ENCODE peak calls at places on chromosomes 4 and X, in nine cellular contexts. Q, U, P, Y, R, J, H, F and T are unnamed samples.

GRCh38 chrX:45035071-45035470 is 162.1 kb downstream of the KDM6A start:
- DNase-seq in Q (no peak), U (no peak), P (no peak), Y (no peak), R (no peak), J (no peak), H (no peak), F (no peak), T (no peak)

GRCh38 chr4:76539979-76540378 is 105.0 kb downstream of the SHROOM3 start:
- DNase-seq in Q (no peak), U (no peak), P (peak), Y (no peak), R (no peak), J (peak), H (peak), F (no peak), T (no peak)

GRCh38 chr4:15232725-15233597 is 194.9 kb upstream of the C1QTNF7 start:
- DNase-seq in Q (no peak), U (no peak), P (peak), Y (no peak), R (no peak), J (no peak), H (peak), F (no peak), T (peak)

GRCh38 chr4:140094701-140095420 is 59.1 kb downstream of the MAML3 start:
- DNase-seq in Q (peak), U (no peak), P (no peak), Y (peak), R (peak), J (peak), H (no peak), F (peak), T (no peak)

GRCh38 chr4:182085051-182085480 is 158.1 kb upstream of the TENM3 start:
- DNase-seq in Q (no peak), U (no peak), P (no peak), Y (no peak), R (no peak), J (no peak), H (peak), F (no peak), T (no peak)

GRCh38 chr4:20764353-20764752 is 64.1 kb downstream of the PACRGL start:
- DNase-seq in Q (no peak), U (no peak), P (no peak), Y (no peak), R (no peak), J (no peak), H (no peak), F (no peak), T (peak)

GRCh38 chr4:76570141-76570989 is 135.3 kb downstream of the SHROOM3 start:
- DNase-seq in Q (no peak), U (no peak), P (no peak), Y (no peak), R (no peak), J (no peak), H (no peak), F (peak), T (peak)

GRCh38 chr4:174172274-174172673 is 111.2 kb downstream of the FBXO8 start:
- DNase-seq in Q (no peak), U (no peak), P (no peak), Y (no peak), R (no peak), J (no peak), H (no peak), F (no peak), T (no peak)

GRCh38 chr4:149145803-149146202 is 669.8 kb downstream of the IQCM start:
- DNase-seq in Q (no peak), U (no peak), P (no peak), Y (no peak), R (no peak), J (no peak), H (peak), F (no peak), T (peak)

DNA sequence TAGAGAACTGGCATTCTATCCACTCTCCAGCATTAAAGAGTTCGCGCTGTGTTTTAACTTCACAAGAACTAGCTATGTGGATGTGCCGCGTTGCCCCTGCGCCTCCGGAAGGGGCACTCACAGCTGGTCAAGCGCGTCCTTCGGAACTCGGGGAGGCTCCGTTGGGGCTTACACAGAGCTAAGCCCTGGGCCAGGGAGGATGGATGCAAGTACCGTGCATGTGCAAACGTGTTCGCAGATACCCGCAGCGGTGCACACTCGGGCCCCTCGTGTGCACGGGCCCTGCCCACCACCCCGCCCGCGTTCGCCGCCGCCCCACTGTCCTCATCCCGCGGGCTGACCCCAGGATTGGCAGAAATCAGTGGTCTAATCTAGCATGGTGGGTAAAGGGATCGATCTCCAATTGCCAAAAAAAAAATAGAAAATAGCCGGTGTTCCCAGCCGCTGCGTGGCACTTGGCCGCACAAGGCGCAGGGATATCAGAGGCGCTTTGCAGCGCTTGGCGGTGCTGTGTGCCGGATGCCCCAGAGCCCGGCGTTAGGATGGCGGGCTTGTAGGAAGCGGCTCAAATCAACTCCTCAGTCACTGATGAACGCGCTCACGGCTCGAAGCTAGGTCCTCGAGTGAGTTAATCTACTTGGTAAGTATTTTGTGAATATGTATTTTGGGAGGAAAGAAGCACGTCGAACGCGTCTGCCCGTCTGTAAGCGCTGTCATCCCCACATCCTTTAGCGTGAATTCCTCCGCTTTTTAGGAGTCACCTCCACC is 988 bp upstream of the PCDH10 start:
- DNase-seq in Q (peak), U (peak), P (peak), Y (peak), R (peak), J (no peak), H (peak), F (no peak), T (peak)
- TF ChIP-seq CTCF in Q (no peak), U (peak), P (peak), Y (no peak), R (peak), J (no peak), H (no peak), F (no peak), T (no peak)

DNA sequence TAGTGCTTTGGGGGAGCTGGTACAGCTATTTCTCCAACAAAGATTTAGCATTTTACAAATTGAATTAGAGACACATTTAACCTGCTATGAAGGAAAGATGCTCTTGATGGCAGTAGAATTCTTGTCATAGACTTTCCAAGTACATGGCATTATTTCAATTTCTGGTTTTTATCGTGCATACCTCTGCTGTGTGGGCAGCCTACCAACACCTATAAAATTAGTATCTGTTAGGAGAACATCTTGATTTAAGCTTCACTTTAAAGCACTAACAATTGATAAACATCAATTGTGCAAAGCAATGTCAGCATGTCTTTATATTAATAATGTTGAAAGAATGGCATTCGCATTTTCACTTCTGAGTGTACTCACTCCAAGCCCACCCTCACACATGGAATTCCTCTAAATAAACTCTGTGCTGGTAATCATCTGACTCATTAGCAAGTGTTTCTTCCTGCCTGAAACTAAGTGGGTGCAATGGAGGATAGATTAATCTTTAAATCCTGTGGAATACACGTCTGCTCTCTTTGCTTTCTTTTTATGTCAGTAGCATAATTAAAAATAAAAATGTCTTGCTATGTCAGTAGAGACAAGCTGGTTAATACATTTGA is 279.8 kb upstream of the MAGEB18 start:
- DNase-seq in Q (no peak), U (no peak), P (peak), Y (no peak), R (no peak), J (no peak), H (peak), F (no peak), T (no peak)
- TF ChIP-seq CTCF in Q (no peak), U (no peak), P (peak), Y (no peak), R (no peak), J (no peak), H (no peak), F (no peak), T (no peak)

GRCh38 chr4:163200950-163201349 is 34.3 kb upstream of the NAF1 start:
- DNase-seq in Q (no peak), U (no peak), P (no peak), Y (no peak), R (no peak), J (no peak), H (no peak), F (no peak), T (no peak)
- TF ChIP-seq CTCF in Q (no peak), U (no peak), P (no peak), Y (no peak), R (no peak), J (no peak), H (no peak), F (no peak), T (no peak)

GRCh38 chr4:103998752-103999151 is 279.0 kb upstream of the TACR3 start:
- DNase-seq in Q (no peak), U (no peak), P (no peak), Y (no peak), R (peak), J (no peak), H (no peak), F (no peak), T (no peak)

GRCh38 chr4:103996637-103997036 is 276.9 kb upstream of the TACR3 start:
- DNase-seq in Q (peak), U (peak), P (peak), Y (no peak), R (peak), J (peak), H (peak), F (peak), T (peak)

GRCh38 chr4:103996059-103996458 is 276.3 kb upstream of the TACR3 start:
- DNase-seq in Q (no peak), U (no peak), P (peak), Y (no peak), R (peak), J (no peak), H (no peak), F (no peak), T (peak)

DNA sequence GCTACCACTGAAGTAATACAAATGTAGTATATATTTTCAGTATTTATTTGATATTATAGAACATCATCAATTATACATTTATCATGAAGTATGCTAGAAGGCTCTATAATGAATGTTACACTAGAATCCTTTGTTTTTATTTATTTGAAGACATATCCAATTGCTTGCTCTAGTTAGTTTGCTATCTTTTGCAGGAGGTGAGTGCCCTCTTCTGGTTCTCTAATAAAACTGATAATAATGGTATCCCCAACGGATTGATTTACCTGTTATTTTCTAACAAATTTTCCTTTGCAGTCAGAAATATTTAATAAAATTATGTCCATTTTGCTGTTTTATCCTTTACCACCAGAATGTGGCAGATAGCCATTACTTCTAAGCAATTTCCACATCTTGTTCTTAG is 274.3 kb upstream of the TACR3 start:
- DNase-seq in Q (no peak), U (no peak), P (peak), Y (no peak), R (no peak), J (no peak), H (no peak), F (no peak), T (peak)
- TF ChIP-seq CTCF in Q (peak), U (peak), P (no peak), Y (no peak), R (peak), J (peak), H (no peak), F (no peak), T (peak)

GRCh38 chr4:41060352-41061318 is 153.7 kb downstream of the APBB2 start:
- DNase-seq in Q (no peak), U (no peak), P (no peak), Y (peak), R (no peak), J (no peak), H (peak), F (no peak), T (peak)
- TF ChIP-seq CTCF in Q (no peak), U (no peak), P (no peak), Y (no peak), R (no peak), J (no peak), H (peak), F (no peak), T (peak)

GRCh38 chr4:1859389-1859753 is 3.4 kb upstream of the LETM1 start:
- DNase-seq in Q (no peak), U (no peak), P (no peak), Y (no peak), R (no peak), J (no peak), H (no peak), F (no peak), T (no peak)
- TF ChIP-seq CTCF in Q (no peak), U (no peak), P (no peak), Y (no peak), R (no peak), J (no peak), H (no peak), F (no peak), T (no peak)

GRCh38 chrX:68989865-68990606 is 161.2 kb downstream of the EFNB1 start:
- DNase-seq in Q (no peak), U (peak), P (peak), Y (no peak), R (peak), J (peak), H (peak), F (peak), T (peak)
- TF ChIP-seq CTCF in Q (no peak), U (no peak), P (no peak), Y (no peak), R (no peak), J (no peak), H (no peak), F (no peak), T (no peak)

DNA sequence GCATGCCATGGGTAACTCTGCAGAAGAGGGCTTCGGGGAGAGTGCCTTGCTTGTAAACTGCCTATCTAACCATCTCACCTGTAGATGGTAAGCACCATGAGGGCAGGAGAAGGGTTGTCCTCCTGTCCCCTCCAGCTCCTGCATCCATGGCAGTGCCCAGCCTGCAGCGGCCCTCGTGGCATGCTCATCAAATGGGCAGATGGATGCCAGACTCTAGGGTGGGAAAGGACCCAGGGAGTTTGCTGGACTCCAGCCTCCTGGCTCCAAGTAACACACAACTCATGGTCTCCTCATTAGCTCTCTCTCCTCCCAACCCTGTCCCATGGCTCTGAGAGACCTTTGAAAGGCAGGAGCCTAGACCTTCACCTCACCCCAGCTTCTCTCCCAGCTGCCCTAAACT is 29.7 kb upstream of the CRMP1 start:
- DNase-seq in Q (no peak), U (no peak), P (no peak), Y (no peak), R (no peak), J (no peak), H (no peak), F (no peak), T (no peak)
- TF ChIP-seq CTCF in Q (no peak), U (no peak), P (no peak), Y (no peak), R (no peak), J (no peak), H (no peak), F (no peak), T (no peak)

GRCh38 chrX:69503835-69504625 is at the start of gene NALF2:
- DNase-seq in Q (peak), U (peak), P (peak), Y (peak), R (peak), J (peak), H (peak), F (peak), T (peak)

GRCh38 chrX:69503228-69503834 is 795 bp upstream of the NALF2 start:
- DNase-seq in Q (no peak), U (no peak), P (peak), Y (no peak), R (peak), J (no peak), H (no peak), F (peak), T (peak)

GRCh38 chrX:69506617-69507499 is 2.7 kb downstream of the NALF2 start:
- DNase-seq in Q (no peak), U (no peak), P (peak), Y (no peak), R (no peak), J (no peak), H (no peak), F (no peak), T (no peak)

GRCh38 chrX:69505772-69506616 is 1.9 kb downstream of the NALF2 start:
- DNase-seq in Q (peak), U (no peak), P (no peak), Y (no peak), R (no peak), J (no peak), H (no peak), F (no peak), T (no peak)

GRCh38 chrX:69504626-69505612 is 793 bp downstream of the NALF2 start:
- DNase-seq in Q (no peak), U (no peak), P (no peak), Y (no peak), R (no peak), J (no peak), H (no peak), F (no peak), T (no peak)
- TF ChIP-seq CTCF in Q (no peak), U (no peak), P (no peak), Y (no peak), R (no peak), J (no peak), H (no peak), F (no peak), T (no peak)